ENCODE peak calls at places on chromosomes 13 and 19, in nine cellular contexts. X is body of pancreas; L is keratinocyte; R is colonic mucosa; P is tibial nerve; D is esophagus muscularis mucosa; I is cardiac muscle cell; B is CD4-positive, CD25-positive, alpha-beta regulatory T cell; C is PC-3. Z is an unnamed sample.

GRCh38 chr19:50835785-50836542 is 2.6 kb upstream of the KLK15 start:
- DNase-seq in P (peak; percentile 54), I (peak; percentile 67), L (no peak), R (peak; percentile 88), B (peak; percentile 50), C (peak; percentile 62), X (peak; percentile 90), D (no peak), Z (no peak)

GRCh38 chr19:49020931-49021895 is 2.9 kb downstream of the CGB3 start:
- DNase-seq in C (peak; percentile 26), R (no peak), P (no peak), D (no peak), I (no peak), X (no peak), B (no peak), L (no peak), Z (no peak)

GRCh38 chr13:84439108-84439507 is 556.8 kb upstream of the SLITRK1 start:
- DNase-seq in B (no peak), D (no peak), I (peak; percentile 32), R (no peak), L (peak; percentile 21), X (no peak), C (no peak), P (no peak), Z (no peak)

GRCh38 chr19:7928741-7929701 is 3.1 kb upstream of the CTXN1 start:
- DNase-seq in C (peak; percentile 87), R (no peak), L (no peak), X (no peak), D (no peak), P (peak; percentile 53), B (peak; percentile 62), I (peak; percentile 92), Z (peak; percentile 90)

GRCh38 chr13:27770809-27771208 is 21.5 kb upstream of the GSX1 start:
- DNase-seq in X (peak; percentile 60), I (peak; percentile 33), D (no peak), L (peak; percentile 52), R (peak; percentile 36), C (peak; percentile 56), P (no peak), B (no peak), Z (no peak)

GRCh38 chr19:48237057-48237456 is 18.7 kb downstream of the CARD8 start:
- DNase-seq in I (no peak), B (no peak), C (no peak), X (no peak), P (no peak), D (no peak), L (no peak), R (no peak), Z (no peak)

GRCh38 chr13:28046981-28047380 is 53.4 kb downstream of the FLT3 start:
- DNase-seq in X (no peak), D (no peak), B (no peak), P (no peak), R (no peak), C (no peak), I (no peak), L (no peak), Z (no peak)

GRCh38 chr13:70960841-70961443 is 852.7 kb upstream of the KLHL1 start:
- DNase-seq in P (peak; percentile 22), X (peak; percentile 11), R (no peak), I (peak; percentile 50), C (peak; percentile 51), D (no peak), L (no peak), B (no peak), Z (no peak)

GRCh38 chr19:48433337-48433736 is 12.4 kb upstream of the GRWD1 start:
- DNase-seq in R (no peak), X (no peak), C (no peak), P (no peak), B (no peak), L (no peak), I (no peak), D (no peak), Z (no peak)

GRCh38 chr13:71880753-71881541 is 13.9 kb upstream of the DACH1 start:
- DNase-seq in R (no peak), B (no peak), P (no peak), L (no peak), X (no peak), D (no peak), C (peak; percentile 18), I (peak; percentile 35), Z (no peak)

GRCh38 chr13:59360108-59360507 is 803.6 kb downstream of the DIAPH3 start:
- DNase-seq in X (peak; percentile 13), D (no peak), B (no peak), C (no peak), L (no peak), I (peak; percentile 57), P (no peak), R (no peak), Z (no peak)

GRCh38 chr19:4064551-4065260 is 2.0 kb downstream of the ZBTB7A start:
- DNase-seq in D (no peak), I (peak; percentile 43), B (peak; percentile 51), X (peak; percentile 58), R (peak; percentile 61), P (no peak), L (no peak), C (no peak), Z (no peak)

GRCh38 chr19:1409204-1410005 is 2.0 kb downstream of the DAZAP1 start:
- DNase-seq in R (no peak), L (no peak), B (no peak), D (no peak), C (no peak), P (no peak), I (no peak), X (no peak), Z (no peak)

GRCh38 chr13:32587014-32587773 is 942 bp downstream of the PDS5B start:
- DNase-seq in I (peak; percentile 75), P (peak; percentile 59), B (peak; percentile 42), L (no peak), C (peak; percentile 44), X (peak; percentile 73), D (no peak), R (peak; percentile 75), Z (no peak)

GRCh38 chr19:17807731-17808316 is 12.9 kb downstream of the B3GNT3 start:
- DNase-seq in D (no peak), L (no peak), R (no peak), X (no peak), C (no peak), P (no peak), B (no peak), I (no peak), Z (no peak)

GRCh38 chr19:35717665-35718344 is at the start of gene KMT2B:
- DNase-seq in B (no peak), I (peak; percentile 98), L (no peak), P (peak; percentile 70), R (no peak), X (no peak), D (no peak), C (peak; percentile 89), Z (no peak)

GRCh38 chr19:51158474-51159129 is 16.5 kb downstream of the SIGLEC7 start:
- DNase-seq in B (peak; percentile 43), R (peak; percentile 64), X (peak; percentile 53), P (peak; percentile 60), I (peak; percentile 47), L (peak; percentile 30), D (no peak), C (peak; percentile 61), Z (peak; percentile 74)

DNA sequence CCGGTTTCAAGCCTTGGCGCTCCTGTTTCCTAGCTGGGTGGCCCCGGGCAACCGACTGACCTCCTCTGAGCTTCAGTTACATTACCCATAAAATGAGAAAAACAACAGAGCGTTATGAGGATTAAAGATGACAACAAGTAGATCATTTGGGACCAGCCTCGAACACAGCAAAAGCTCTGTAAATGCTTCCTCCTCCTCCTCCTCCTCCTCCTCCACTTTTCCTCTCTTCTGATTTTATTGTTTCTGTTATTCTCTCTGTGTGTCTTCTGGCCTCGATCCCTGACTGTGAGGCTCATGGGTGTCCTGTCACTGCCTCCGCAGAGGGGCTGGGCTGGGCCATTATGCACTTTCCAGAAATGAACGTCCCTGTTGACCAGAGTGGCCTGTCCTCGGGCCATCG is 176.2 kb downstream of the URI1 start:
- DNase-seq in D (no peak), X (no peak), R (no peak), I (no peak), L (no peak), P (no peak), B (no peak), C (no peak), Z (no peak)
- H3K9me3 ChIP-seq in D (peaks cover 2% of the 10 kb centered on the region), X (no peaks in the 10 kb centered on the region), R (no peaks in the 10 kb centered on the region), I (no peaks in the 10 kb centered on the region), L (peaks cover 6% of the 10 kb centered on the region), P (no peaks in the 10 kb centered on the region), B (no peaks in the 10 kb centered on the region), C (no peaks in the 10 kb centered on the region), Z (no peaks in the 10 kb centered on the region)

DNA sequence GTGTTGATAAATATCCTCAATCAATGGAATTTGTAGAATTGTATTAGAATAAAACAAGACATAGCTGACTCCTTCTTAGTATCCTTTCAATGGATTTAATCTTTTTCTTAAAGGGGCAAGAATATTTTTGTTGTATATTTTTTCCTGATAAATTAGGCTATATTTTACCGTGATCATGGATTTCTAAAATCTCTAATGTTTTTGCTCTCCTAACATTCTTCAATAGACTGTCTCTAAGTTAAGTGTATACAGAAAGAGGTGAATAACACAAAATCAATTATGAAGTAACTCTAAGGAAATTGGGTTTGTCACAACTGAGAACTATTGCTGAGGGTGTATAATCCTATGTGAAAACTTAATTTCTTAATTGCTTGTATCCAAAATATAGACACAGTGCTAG is at the start of gene OR7E24:
- DNase-seq in B (no peak), I (no peak), D (no peak), X (no peak), L (no peak), C (no peak), R (no peak), P (no peak), Z (no peak)
- H3K9me3 ChIP-seq in B (no peaks in the 10 kb centered on the region), I (no peaks in the 10 kb centered on the region), D (no peaks in the 10 kb centered on the region), X (no peaks in the 10 kb centered on the region), L (no peaks in the 10 kb centered on the region), C (peaks cover 14% of the 10 kb centered on the region), R (no peaks in the 10 kb centered on the region), P (no peaks in the 10 kb centered on the region), Z (no peaks in the 10 kb centered on the region)

DNA sequence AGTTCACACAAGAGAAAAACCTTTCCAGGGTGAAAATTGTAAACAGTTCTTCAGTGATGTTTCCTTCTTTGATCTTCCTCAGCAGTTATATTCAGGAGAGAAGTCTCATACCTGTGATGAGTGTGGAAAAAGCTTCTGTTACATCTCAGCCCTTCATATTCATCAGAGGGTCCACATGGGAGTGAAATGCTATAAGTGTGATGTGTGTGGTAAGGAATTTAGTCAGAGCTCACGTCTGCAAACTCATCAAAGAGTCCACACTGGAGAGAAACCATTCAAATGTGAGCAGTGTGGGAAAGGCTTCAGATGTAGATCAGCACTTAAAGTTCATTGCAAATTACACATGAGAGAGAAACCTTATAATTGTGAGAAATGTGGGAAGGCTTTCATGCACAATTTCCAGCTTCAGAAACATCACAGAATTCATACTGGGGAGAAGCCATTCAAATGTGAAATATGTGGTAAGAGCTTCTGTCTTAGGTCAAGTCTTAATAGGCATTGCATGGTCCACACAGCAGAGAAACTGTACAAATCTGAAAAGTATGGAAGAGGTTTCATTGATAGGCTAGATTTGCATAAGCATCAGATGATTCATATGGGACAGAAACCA is 6.9 kb downstream of the ZNF222 start:
- DNase-seq in B (no peak), C (no peak), L (no peak), X (no peak), P (no peak), R (no peak), D (no peak), I (no peak), Z (no peak)
- H3K9me3 ChIP-seq in B (peaks cover 94% of the 10 kb centered on the region), C (peaks cover 11% of the 10 kb centered on the region), L (peaks cover 15% of the 10 kb centered on the region), X (no peaks in the 10 kb centered on the region), P (peaks cover 58% of the 10 kb centered on the region), R (no peaks in the 10 kb centered on the region), D (peaks cover 93% of the 10 kb centered on the region), I (no peaks in the 10 kb centered on the region), Z (peaks cover 97% of the 10 kb centered on the region)

GRCh38 chr13:66994097-66994496 is 236.0 kb downstream of the PCDH9 start:
- DNase-seq in L (no peak), X (peak; percentile 72), R (peak; percentile 39), P (peak; percentile 45), B (no peak), C (no peak), I (peak; percentile 85), D (no peak), Z (peak; percentile 18)
- H3K9me3 ChIP-seq in L (no peaks in the 10 kb centered on the region), X (no peaks in the 10 kb centered on the region), R (no peaks in the 10 kb centered on the region), P (no peaks in the 10 kb centered on the region), B (no peaks in the 10 kb centered on the region), C (no peaks in the 10 kb centered on the region), I (no peaks in the 10 kb centered on the region), D (no peaks in the 10 kb centered on the region), Z (no peaks in the 10 kb centered on the region)